ENCODE peak calls at places on chromosomes 2 and 18, in nine cellular contexts. T is WERI-Rb-1, A is GM10248, E is NCI-H446 treated with DMSO at 0.1 percent for 48 hours, X is lower leg skin, J is hepatocyte, W is SJCRH30, R is transverse colon, D is memory B cell. V is an unnamed sample.

GRCh38 chr18:46385124-46385523 is 271.9 kb downstream of the LOXHD1 start:
- DNase-seq in E (no peak), W (no peak), D (no peak), A (no peak), T (no peak), X (no peak), J (no peak), R (no peak), V (no peak)

GRCh38 chr2:174859563-174860169 is 95.4 kb upstream of the CHRNA1 start:
- DNase-seq in W (no peak), A (no peak), X (no peak), J (no peak), R (no peak), T (no peak), E (no peak), D (no peak), V (no peak)

GRCh38 chr2:26464390-26465265 is 13.3 kb downstream of the OTOF start:
- DNase-seq in D (no peak), J (no peak), W (no peak), R (no peak), E (no peak), A (no peak), X (no peak), T (no peak), V (peak; percentile 5)

GRCh38 chr2:182302972-182303371 is 123.9 kb downstream of the PDE1A start:
- DNase-seq in W (no peak), R (no peak), J (no peak), A (no peak), E (no peak), X (no peak), T (no peak), D (no peak), V (no peak)

GRCh38 chr18:23828426-23828825 is 139.2 kb downstream of the LAMA3 start:
- DNase-seq in E (no peak), X (no peak), D (no peak), J (peak; percentile 62), W (no peak), R (no peak), T (no peak), A (peak; percentile 47), V (no peak)

GRCh38 chr18:48797841-48798255 is 152.9 kb downstream of the SMAD7 start:
- DNase-seq in W (no peak), D (no peak), E (no peak), X (no peak), R (peak; percentile 3), J (no peak), A (no peak), T (peak; percentile 49), V (peak; percentile 28)

GRCh38 chr2:63841254-63842022 is at the start of gene UGP2:
- DNase-seq in W (peak; percentile 98), T (peak; percentile 96), J (peak; percentile 95), D (peak; percentile 69), X (peak; percentile 94), A (peak; percentile 84), E (peak; percentile 79), R (peak; percentile 94), V (peak; percentile 77)

GRCh38 chr2:227010433-227010832 is 153.6 kb downstream of the COL4A4 start:
- DNase-seq in A (no peak), D (no peak), J (no peak), E (no peak), T (no peak), W (no peak), X (no peak), R (no peak), V (no peak)

GRCh38 chr2:161030260-161031063 is 129.8 kb upstream of the TANK start:
- DNase-seq in R (peak; percentile 10), T (no peak), W (peak; percentile 7), E (no peak), D (no peak), A (no peak), J (peak; percentile 70), X (peak; percentile 64), V (no peak)

GRCh38 chr2:24438106-24438505 is 52.9 kb upstream of the NCOA1 start:
- DNase-seq in E (no peak), W (no peak), R (no peak), T (no peak), J (no peak), D (no peak), X (no peak), A (no peak), V (no peak)

GRCh38 chr2:152508446-152508845 is 173.5 kb downstream of the FMNL2 start:
- DNase-seq in E (no peak), J (no peak), T (no peak), D (no peak), X (no peak), W (peak; percentile 50), A (no peak), R (no peak), V (no peak)

GRCh38 chr2:225739328-225739727 is 339.8 kb downstream of the NYAP2 start:
- DNase-seq in J (no peak), T (no peak), X (no peak), E (no peak), W (no peak), R (no peak), A (no peak), D (no peak), V (no peak)

GRCh38 chr18:23958036-23958435 is 56.5 kb upstream of the TTC39C start:
- DNase-seq in A (no peak), J (no peak), D (no peak), E (peak; percentile 19), R (peak; percentile 46), X (no peak), W (no peak), T (no peak), V (no peak)

GRCh38 chr2:191869178-191869577 is 22.3 kb upstream of the CAVIN2 start:
- DNase-seq in X (no peak), E (no peak), T (peak; percentile 80), W (peak; percentile 64), R (peak; percentile 41), J (peak; percentile 60), A (no peak), D (no peak), V (peak; percentile 49)

GRCh38 chr2:233953106-233953801 is 36.1 kb downstream of the TRPM8 start:
- DNase-seq in A (no peak), R (no peak), E (no peak), D (no peak), T (no peak), W (no peak), X (no peak), J (peak; percentile 22), V (no peak)

GRCh38 chr18:50729986-50730385 is 89.8 kb downstream of the MRO start:
- DNase-seq in E (no peak), A (no peak), X (no peak), R (no peak), W (no peak), T (peak; percentile 71), D (no peak), J (no peak), V (no peak)

GRCh38 chr2:126901459-126901858 is 2.8 kb downstream of the TEX51 start:
- DNase-seq in E (no peak), J (no peak), R (no peak), T (no peak), W (no peak), X (no peak), A (no peak), D (no peak), V (no peak)

GRCh38 chr2:42693688-42694479 is 70.1 kb downstream of the OXER1 start:
- DNase-seq in T (no peak), D (no peak), X (no peak), E (no peak), J (no peak), W (no peak), A (no peak), R (no peak), V (no peak)

GRCh38 chr18:11379660-11380059 is 229.7 kb upstream of the SLC35G4 start:
- DNase-seq in R (no peak), J (no peak), T (no peak), A (no peak), E (no peak), W (no peak), D (no peak), X (no peak), V (no peak)

GRCh38 chr18:42614619-42615293 is 500.7 kb downstream of the RIT2 start:
- DNase-seq in W (peak; percentile 94), D (no peak), J (peak; percentile 9), E (peak; percentile 48), T (peak; percentile 14), A (no peak), X (no peak), R (no peak), V (peak; percentile 74)

GRCh38 chr18:159037-159652 is 788 bp downstream of the USP14 start:
- DNase-seq in T (no peak), A (peak; percentile 21), E (no peak), R (no peak), J (peak; percentile 17), W (peak; percentile 17), X (no peak), D (no peak), V (no peak)

GRCh38 chr2:57981369-57981768 is 65.2 kb upstream of the VRK2 start:
- DNase-seq in E (peak; percentile 65), D (no peak), W (no peak), J (no peak), T (no peak), R (no peak), X (no peak), A (no peak), V (no peak)

GRCh38 chr2:121649402-121649651 is at the start of gene CLASP1:
- DNase-seq in X (peak; percentile 96), J (peak; percentile 99), R (peak; percentile 97), E (peak; percentile 95), T (peak; percentile 97), A (peak; percentile 98), W (peak; percentile 98), D (peak; percentile 92), V (peak; percentile 88)

GRCh38 chr2:104518256-104518655 is 335.7 kb upstream of the POU3F3 start:
- DNase-seq in J (no peak), E (no peak), T (no peak), A (no peak), W (no peak), R (no peak), D (no peak), X (no peak), V (no peak)